ENCODE peak calls at places on chromosomes 13 and 19, in four cellular contexts. N is left lung, V is pancreas, C is psoas muscle. K is an unnamed sample.
A peak's percentile ranks its signal among the peaks of the same experiment; 100 is the strongest.

GRCh38 chr13:91017031-91017668 is 330.3 kb upstream of the MIR17HG start:
- DNase-seq in N (no peak), C (no peak), V (no peak), K (no peak)

GRCh38 chr19:54282706-54283105 is 1.8 kb upstream of the LILRB2 start:
- DNase-seq in C (no peak), V (no peak), N (no peak), K (no peak)

GRCh38 chr19:39797083-39797482 is 18.4 kb downstream of the LEUTX start:
- DNase-seq in C (no peak), N (no peak), V (no peak), K (no peak)

GRCh38 chr19:40519352-40520322 is 52.8 kb downstream of the SPTBN4 start:
- DNase-seq in C (peak; percentile 63), N (peak; percentile 75), V (no peak), K (no peak)

GRCh38 chr19:34365463-34366401 is 736 bp downstream of the GPI start:
- DNase-seq in V (peak; percentile 77), C (peak; percentile 70), N (peak; percentile 86), K (no peak)

GRCh38 chr19:48487944-48488343 is 18.8 kb downstream of the CYTH2 start:
- DNase-seq in V (no peak), C (peak; percentile 87), N (peak; percentile 87), K (peak; percentile 95)

GRCh38 chr19:55210120-55210493 is 806 bp upstream of the PTPRH start:
- DNase-seq in V (no peak), C (no peak), N (no peak), K (no peak)

GRCh38 chr19:7995756-7996155 is 9.7 kb downstream of the ELAVL1 start:
- DNase-seq in V (no peak), C (no peak), N (no peak), K (no peak)

GRCh38 chr13:43780666-43781065 is 6.1 kb downstream of the ENOX1 start:
- DNase-seq in V (no peak), N (no peak), C (no peak), K (no peak)

DNA sequence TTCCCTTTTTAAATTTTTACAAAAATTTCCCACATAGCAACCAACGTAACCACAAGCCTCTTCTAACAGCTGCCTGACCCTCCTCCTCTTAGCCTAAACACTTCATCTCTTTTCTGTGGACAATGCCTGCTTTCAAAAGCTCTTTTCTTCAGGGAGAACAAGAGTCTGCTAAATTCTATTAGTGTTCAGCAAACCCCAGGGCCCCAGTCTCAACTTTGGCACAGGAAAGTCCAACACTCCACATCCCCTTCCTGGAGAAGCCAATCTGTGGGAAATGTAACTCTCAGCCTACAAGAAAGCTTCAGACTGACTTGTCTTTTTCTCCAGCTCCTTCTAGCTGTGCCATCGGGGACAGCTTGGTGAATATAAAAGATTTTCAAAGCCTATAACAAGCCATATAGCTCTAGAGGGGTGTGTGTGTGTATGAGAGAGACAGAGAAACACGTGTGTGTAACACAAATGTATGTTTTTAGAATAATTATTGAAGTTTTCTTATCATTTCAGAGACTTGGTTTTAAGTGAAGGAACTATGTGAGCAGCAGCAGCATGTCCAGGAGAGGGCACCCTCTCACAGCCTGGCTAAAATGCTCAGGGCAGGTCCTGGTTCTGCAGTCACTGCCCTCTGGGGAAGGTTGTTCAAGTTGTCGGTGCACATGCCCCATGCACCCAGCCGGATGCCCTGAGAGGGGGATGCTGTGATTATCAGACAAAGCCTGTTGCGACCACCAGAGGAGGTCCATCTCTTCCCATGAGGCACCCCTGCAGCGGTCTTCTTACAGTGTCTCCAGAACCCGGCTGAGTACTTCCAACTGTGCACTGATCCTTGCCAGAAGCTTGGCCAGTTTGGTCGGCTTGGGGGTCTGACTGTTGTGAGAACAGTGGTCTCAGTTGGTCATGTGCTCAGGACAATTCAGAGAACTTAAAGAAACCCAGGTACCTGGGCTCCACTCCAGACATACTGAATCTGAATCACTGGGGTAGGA is 34.4 kb downstream of the CCDC70 start:
- DNase-seq in N (no peak), V (peak; percentile 70), C (peak; percentile 60), K (no peak)
- H3K4me3 ChIP-seq in N (no peak overlapping the region), V (no peak overlapping the region), C (no peak overlapping the region), K (no peak overlapping the region)

GRCh38 chr13:99606322-99607089 is 105.2 kb downstream of the TM9SF2 start:
- DNase-seq in V (peak; percentile 97), C (peak; percentile 96), N (peak; percentile 99), K (peak; percentile 91)

GRCh38 chr13:99601535-99601934 is 100.3 kb downstream of the TM9SF2 start:
- DNase-seq in V (no peak), N (no peak), C (no peak), K (no peak)

GRCh38 chr13:99608345-99608744 is 107.1 kb downstream of the TM9SF2 start:
- DNase-seq in N (no peak), C (no peak), V (no peak), K (no peak)

GRCh38 chr13:99604636-99605035 is 103.4 kb downstream of the TM9SF2 start:
- DNase-seq in N (no peak), C (no peak), V (no peak), K (no peak)

DNA sequence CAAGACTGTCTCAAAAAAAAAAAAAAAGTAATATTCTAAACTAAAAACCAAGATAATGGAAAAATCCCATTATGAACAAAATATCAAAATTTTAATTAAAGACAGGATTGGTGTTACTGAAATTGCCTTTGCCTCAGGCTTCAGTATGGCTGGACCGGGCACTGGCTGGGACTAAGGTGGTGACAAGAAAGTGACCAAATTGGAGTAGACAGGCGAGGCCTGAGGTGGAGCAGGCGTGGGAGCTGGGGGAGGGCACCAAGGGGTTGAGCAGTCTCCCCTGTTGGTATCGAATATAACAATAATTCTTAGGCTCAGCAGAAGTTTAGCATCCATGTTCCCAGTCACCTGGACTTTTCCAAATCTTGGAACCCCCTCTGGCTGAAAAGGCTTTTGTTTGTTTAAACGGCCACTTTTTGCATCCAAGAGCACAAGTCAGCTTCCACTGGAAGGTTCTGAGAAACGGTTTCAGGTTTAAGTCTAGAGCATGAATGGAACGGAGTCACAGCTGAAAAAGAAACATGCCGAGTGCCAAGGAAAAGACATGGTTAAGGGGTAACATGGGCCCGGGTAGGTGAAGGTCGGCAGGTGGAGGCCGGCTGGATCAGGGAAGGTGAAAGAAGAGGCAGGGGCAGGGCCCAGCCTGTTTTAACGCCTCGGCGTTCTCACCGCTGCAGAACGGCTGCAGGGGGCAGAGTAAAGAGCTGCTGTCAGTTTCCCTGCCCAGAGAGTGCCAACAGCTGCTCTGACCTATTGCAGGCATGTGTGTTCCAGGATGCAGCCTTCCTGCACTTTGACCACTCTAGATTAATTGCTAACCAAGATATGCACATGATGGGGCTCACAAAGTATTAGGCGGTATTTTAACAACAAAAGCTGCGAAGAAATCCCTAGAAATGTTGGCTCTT is 104.4 kb downstream of the TM9SF2 start:
- DNase-seq in C (peak; percentile 74), N (peak; percentile 79), V (peak; percentile 79), K (no peak)
- TF ChIP-seq CTCF in C (peak; percentile 31), N (no peak), V (no peak), K (no peak)

GRCh38 chr19:46410205-46411087 is 2.9 kb downstream of the CCDC8 start:
- DNase-seq in C (no peak), V (no peak), N (peak; percentile 18), K (no peak)

GRCh38 chr19:46413262-46414031 is at the start of gene CCDC8:
- DNase-seq in N (peak; percentile 83), V (peak; percentile 97), C (peak; percentile 83), K (peak; percentile 73)

GRCh38 chr19:46412983-46413261 is 442 bp downstream of the CCDC8 start:
- DNase-seq in N (no peak), C (no peak), V (no peak), K (no peak)

GRCh38 chr19:46412034-46412982 is 1.1 kb downstream of the CCDC8 start:
- DNase-seq in C (no peak), N (peak; percentile 74), V (peak; percentile 81), K (no peak)

GRCh38 chr19:46411088-46412033 is 2.0 kb downstream of the CCDC8 start:
- DNase-seq in N (peak; percentile 57), V (no peak), C (no peak), K (no peak)
- H3K4me1 ChIP-seq in N (no peaks in the 10 kb centered on the region), V (peaks cover 22% of the 10 kb centered on the region), C (no peaks in the 10 kb centered on the region), K (no peaks in the 10 kb centered on the region)

GRCh38 chr13:40591091-40591490 is 75.3 kb downstream of the FOXO1 start:
- DNase-seq in V (no peak), C (no peak), N (no peak), K (no peak)
- H3K4me3 ChIP-seq in V (no peak overlapping the region), C (peak overlapping the region; percentile 40), N (no peak overlapping the region), K (no peak overlapping the region)

GRCh38 chr19:2478324-2478755 is 2.4 kb downstream of the GADD45B start:
- DNase-seq in C (peak; percentile 86), V (peak; percentile 87), N (no peak), K (peak; percentile 91)
- TF ChIP-seq CTCF in C (no peak), V (peak; percentile 26), N (no peak), K (peak; percentile 73)

K was measured in breast epithelium.